ENCODE peak calls at places on chromosome 17, in nine cellular contexts. C is CD8-positive, alpha-beta T cell; D is type B pancreatic cell; M is mammary epithelial cell; R is endothelial cell; T is esophagus squamous epithelium; G is fibroblast of mammary gland; K is coronary artery; A is H1. S is an unnamed sample.

GRCh38 chr17:29617481-29618271 is 5.0 kb downstream of the CORO6 start:
- DNase-seq in C (peak), D (peak), M (peak), R (peak), T (no peak), G (peak), K (peak), A (no peak), S (no peak)

GRCh38 chr17:37327341-37328090 is 48.3 kb upstream of the C17orf78 start:
- DNase-seq in C (no peak), D (no peak), M (peak), R (no peak), T (no peak), G (peak), K (no peak), A (no peak), S (no peak)

GRCh38 chr17:76716834-76717205 is 6.1 kb upstream of the MXRA7 start:
- DNase-seq in C (no peak), D (no peak), M (peak), R (no peak), T (no peak), G (peak), K (no peak), A (no peak), S (no peak)

GRCh38 chr17:36673637-36674277 is 72.4 kb downstream of the MRM1 start:
- DNase-seq in C (no peak), D (no peak), M (no peak), R (no peak), T (no peak), G (no peak), K (no peak), A (no peak), S (no peak)

GRCh38 chr17:42518046-42518754 is 17.8 kb upstream of the NAGLU start:
- DNase-seq in C (no peak), D (no peak), M (peak), R (no peak), T (no peak), G (peak), K (peak), A (no peak), S (no peak)

GRCh38 chr17:73232587-73233373 is 28.9 kb downstream of the CPSF4L start:
- DNase-seq in C (peak), D (no peak), M (peak), R (peak), T (no peak), G (no peak), K (no peak), A (no peak), S (no peak)

GRCh38 chr17:32310927-32311568 is 30.9 kb downstream of the C17orf75 start:
- DNase-seq in C (no peak), D (no peak), M (no peak), R (no peak), T (no peak), G (peak), K (no peak), A (no peak), S (no peak)

GRCh38 chr17:47841488-47842308 is 625 bp upstream of the SCRN2 start:
- DNase-seq in C (no peak), D (no peak), M (no peak), R (no peak), T (no peak), G (no peak), K (no peak), A (no peak), S (no peak)

GRCh38 chr17:10297691-10298090 is 75.1 kb downstream of the MYH13 start:
- DNase-seq in C (no peak), D (no peak), M (no peak), R (no peak), T (no peak), G (no peak), K (no peak), A (no peak), S (peak)

GRCh38 chr17:55496094-55496881 is 15.0 kb downstream of the SMIM36 start:
- DNase-seq in C (no peak), D (no peak), M (peak), R (no peak), T (no peak), G (peak), K (no peak), A (no peak), S (no peak)

GRCh38 chr17:44598329-44598728 is 41.0 kb downstream of the FZD2 start:
- DNase-seq in C (no peak), D (no peak), M (no peak), R (no peak), T (no peak), G (no peak), K (no peak), A (no peak), S (no peak)

GRCh38 chr17:49696233-49696761 is 11.5 kb downstream of the SLC35B1 start:
- DNase-seq in C (peak), D (no peak), M (no peak), R (no peak), T (no peak), G (no peak), K (no peak), A (no peak), S (no peak)

GRCh38 chr17:64061157-64061898 is 40.9 kb upstream of the ICAM2 start:
- DNase-seq in C (no peak), D (no peak), M (peak), R (no peak), T (no peak), G (peak), K (no peak), A (no peak), S (no peak)

GRCh38 chr17:7992924-7993323 is 9.5 kb upstream of the GUCY2D start:
- DNase-seq in C (no peak), D (no peak), M (no peak), R (no peak), T (no peak), G (no peak), K (no peak), A (no peak), S (no peak)

GRCh38 chr17:42403150-42403549 is 14.9 kb upstream of the STAT3 start:
- DNase-seq in C (peak), D (no peak), M (no peak), R (no peak), T (no peak), G (no peak), K (no peak), A (no peak), S (no peak)

GRCh38 chr17:81329927-81330883 is 35.1 kb upstream of the SLC38A10 start:
- DNase-seq in C (no peak), D (no peak), M (no peak), R (no peak), T (no peak), G (no peak), K (no peak), A (no peak), S (no peak)

GRCh38 chr17:30363715-30364202 is 15.0 kb upstream of the CPD start:
- DNase-seq in C (peak), D (no peak), M (peak), R (no peak), T (no peak), G (peak), K (no peak), A (no peak), S (no peak)

GRCh38 chr17:14730821-14731220 is 429.9 kb downstream of the HS3ST3B1 start:
- DNase-seq in C (no peak), D (no peak), M (no peak), R (no peak), T (no peak), G (peak), K (no peak), A (no peak), S (no peak)

GRCh38 chr17:63621229-63621683 is 961 bp upstream of the MAP3K3 start:
- DNase-seq in C (no peak), D (no peak), M (no peak), R (no peak), T (no peak), G (no peak), K (no peak), A (no peak), S (no peak)

GRCh38 chr17:19273731-19274130 is 36.6 kb downstream of the EPN2 start:
- DNase-seq in C (no peak), D (no peak), M (no peak), R (no peak), T (no peak), G (no peak), K (no peak), A (no peak), S (no peak)

GRCh38 chr17:51152766-51153209 is 571 bp upstream of the NME1 start:
- DNase-seq in C (no peak), D (no peak), M (no peak), R (no peak), T (no peak), G (peak), K (no peak), A (no peak), S (no peak)

GRCh38 chr17:36148559-36149295 is 27.7 kb downstream of the TBC1D3B start:
- DNase-seq in C (peak), D (no peak), M (peak), R (peak), T (no peak), G (peak), K (no peak), A (peak), S (no peak)

GRCh38 chr17:20063665-20064648 is 54.8 kb downstream of the SPECC1 start:
- DNase-seq in C (no peak), D (no peak), M (peak), R (no peak), T (no peak), G (peak), K (peak), A (no peak), S (peak)

GRCh38 chr17:46977348-46977747 is 1.7 kb downstream of the RPRML start:
- DNase-seq in C (no peak), D (no peak), M (peak), R (peak), T (no peak), G (peak), K (no peak), A (peak), S (no peak)

GRCh38 chr17:41885733-41886132 is 20.5 kb upstream of the KLHL11 start:
- DNase-seq in C (no peak), D (no peak), M (no peak), R (no peak), T (no peak), G (no peak), K (no peak), A (no peak), S (no peak)

GRCh38 chr17:42142371-42142896 is 12.4 kb downstream of the RAB5C start:
- DNase-seq in C (no peak), D (no peak), M (no peak), R (no peak), T (no peak), G (peak), K (no peak), A (no peak), S (no peak)

GRCh38 chr17:73293031-73293430 is 18.8 kb downstream of the CDC42EP4 start:
- DNase-seq in C (no peak), D (no peak), M (no peak), R (no peak), T (no peak), G (no peak), K (no peak), A (no peak), S (no peak)

GRCh38 chr17:50268632-50269287 is 5.5 kb upstream of the TMEM92 start:
- DNase-seq in C (no peak), D (no peak), M (no peak), R (no peak), T (no peak), G (peak), K (peak), A (no peak), S (no peak)

GRCh38 chr17:43326490-43327275 is 72.1 kb upstream of the ARL4D start:
- DNase-seq in C (no peak), D (no peak), M (no peak), R (no peak), T (no peak), G (no peak), K (no peak), A (no peak), S (no peak)

GRCh38 chr17:72175787-72176515 is 55.1 kb downstream of the SOX9 start:
- DNase-seq in C (no peak), D (no peak), M (no peak), R (no peak), T (no peak), G (no peak), K (no peak), A (no peak), S (no peak)

GRCh38 chr17:71163121-71163812 is 957.6 kb upstream of the SOX9 start:
- DNase-seq in C (no peak), D (no peak), M (no peak), R (no peak), T (no peak), G (no peak), K (no peak), A (no peak), S (no peak)

GRCh38 chr17:69581061-69581955 is 166.8 kb downstream of the MAP2K6 start:
- DNase-seq in C (no peak), D (no peak), M (no peak), R (peak), T (no peak), G (no peak), K (no peak), A (no peak), S (no peak)

GRCh38 chr17:28372203-28372944 is 880 bp downstream of the SARM1 start:
- DNase-seq in C (no peak), D (no peak), M (no peak), R (no peak), T (no peak), G (peak), K (no peak), A (no peak), S (no peak)

GRCh38 chr17:68418876-68419275 is 38.4 kb downstream of the WIPI1 start:
- DNase-seq in C (no peak), D (no peak), M (no peak), R (no peak), T (no peak), G (no peak), K (no peak), A (no peak), S (no peak)

GRCh38 chr17:7354262-7354781 is 634 bp upstream of the TMEM95 start:
- DNase-seq in C (no peak), D (no peak), M (peak), R (no peak), T (no peak), G (peak), K (no peak), A (no peak), S (no peak)

GRCh38 chr17:74272731-74273201 is 1.3 kb upstream of the DNAI2 start:
- DNase-seq in C (no peak), D (no peak), M (no peak), R (no peak), T (no peak), G (peak), K (no peak), A (no peak), S (no peak)

GRCh38 chr17:41532947-41533570 is 5.0 kb upstream of the KRT19 start:
- DNase-seq in C (no peak), D (no peak), M (no peak), R (no peak), T (no peak), G (no peak), K (no peak), A (no peak), S (no peak)

GRCh38 chr17:47941998-47942490 is 673 bp downstream of the PNPO start:
- DNase-seq in C (no peak), D (no peak), M (no peak), R (no peak), T (no peak), G (no peak), K (no peak), A (no peak), S (no peak)

GRCh38 chr17:42984486-42984885 is 4.1 kb downstream of the RUNDC1 start:
- DNase-seq in C (no peak), D (no peak), M (no peak), R (no peak), T (no peak), G (no peak), K (no peak), A (no peak), S (no peak)

GRCh38 chr17:75615301-75615700 is 17.9 kb upstream of the SMIM5 start:
- DNase-seq in C (no peak), D (no peak), M (no peak), R (no peak), T (no peak), G (no peak), K (no peak), A (no peak), S (no peak)
- TF ChIP-seq CTCF in C (no peak), D (no peak), M (no peak), R (no peak), T (no peak), G (no peak), K (no peak), A (peak), S (no peak)

DNA sequence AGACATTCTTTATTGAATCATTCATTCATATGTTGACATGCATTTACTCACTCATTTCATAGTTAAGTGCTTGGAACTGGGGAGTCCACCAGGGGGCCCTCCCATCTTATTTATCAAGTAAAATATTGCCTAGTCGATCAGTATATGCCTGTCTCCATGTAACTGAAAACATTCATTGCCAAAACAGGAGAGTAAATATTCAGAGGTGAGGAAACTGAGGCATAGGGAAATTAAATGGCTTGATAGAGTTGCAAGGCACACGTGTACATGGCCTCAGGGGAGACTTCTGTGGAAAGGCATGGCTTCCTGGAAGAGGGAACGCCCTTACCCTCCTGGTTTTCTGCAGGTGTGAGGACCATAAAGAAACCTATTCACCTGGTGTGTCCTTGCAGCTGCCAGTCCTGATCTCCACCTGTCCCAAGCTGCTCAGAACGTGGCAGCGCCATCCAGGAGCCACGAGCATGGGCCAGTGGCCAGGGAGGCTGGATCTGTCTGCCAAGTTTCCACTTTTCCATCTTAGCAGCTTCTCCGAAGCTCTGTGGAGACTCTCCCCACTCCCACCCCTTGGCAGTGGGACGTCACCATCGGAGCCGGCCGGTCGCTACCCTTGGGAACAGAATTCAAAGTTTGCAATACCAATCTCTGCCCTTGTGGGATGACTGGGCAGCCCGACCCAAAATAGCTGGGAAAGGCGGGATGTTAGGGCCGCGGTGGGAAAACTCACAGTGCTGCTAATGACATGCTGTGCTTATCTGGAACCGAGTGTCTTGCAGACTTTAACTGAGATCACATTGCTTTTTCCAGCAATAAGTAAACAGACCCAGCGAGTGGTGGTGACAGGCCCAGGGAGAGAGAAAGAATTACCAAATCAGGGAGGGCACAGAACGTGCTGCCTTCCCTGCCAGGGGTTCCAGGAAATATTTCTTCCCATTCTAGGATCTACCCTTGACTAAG is 4.1 kb upstream of the C1QTNF1 start:
- DNase-seq in C (peak), D (no peak), M (peak), R (peak), T (no peak), G (peak), K (peak), A (no peak), S (no peak)
- TF ChIP-seq CTCF in C (peak), D (peak), M (peak), R (peak), T (peak), G (peak), K (peak), A (peak), S (peak)

DNA sequence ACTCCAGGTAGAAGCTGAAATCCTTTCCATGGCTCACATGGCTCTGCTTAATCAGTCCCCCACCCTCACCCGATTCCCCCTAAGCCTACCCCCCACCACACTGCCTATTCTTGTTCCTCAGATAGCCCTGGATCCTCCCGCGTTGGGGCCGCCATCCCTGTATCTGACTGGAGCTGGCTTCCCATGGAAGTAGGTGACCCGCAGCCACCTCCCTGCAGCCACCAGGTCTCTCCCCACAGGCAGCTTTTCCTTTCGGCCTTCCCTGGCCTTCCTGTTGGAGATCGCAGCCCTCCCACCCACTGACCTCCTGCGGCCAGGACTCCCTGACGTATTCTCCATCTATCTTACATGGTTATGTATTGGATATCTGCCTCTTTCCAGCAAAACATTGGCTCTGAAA is 82.3 kb upstream of the MED9 start:
- DNase-seq in C (no peak), D (no peak), M (no peak), R (no peak), T (no peak), G (no peak), K (no peak), A (no peak), S (no peak)
- TF ChIP-seq CTCF in C (no peak), D (no peak), M (no peak), R (no peak), T (no peak), G (no peak), K (no peak), A (no peak), S (no peak)

DNA sequence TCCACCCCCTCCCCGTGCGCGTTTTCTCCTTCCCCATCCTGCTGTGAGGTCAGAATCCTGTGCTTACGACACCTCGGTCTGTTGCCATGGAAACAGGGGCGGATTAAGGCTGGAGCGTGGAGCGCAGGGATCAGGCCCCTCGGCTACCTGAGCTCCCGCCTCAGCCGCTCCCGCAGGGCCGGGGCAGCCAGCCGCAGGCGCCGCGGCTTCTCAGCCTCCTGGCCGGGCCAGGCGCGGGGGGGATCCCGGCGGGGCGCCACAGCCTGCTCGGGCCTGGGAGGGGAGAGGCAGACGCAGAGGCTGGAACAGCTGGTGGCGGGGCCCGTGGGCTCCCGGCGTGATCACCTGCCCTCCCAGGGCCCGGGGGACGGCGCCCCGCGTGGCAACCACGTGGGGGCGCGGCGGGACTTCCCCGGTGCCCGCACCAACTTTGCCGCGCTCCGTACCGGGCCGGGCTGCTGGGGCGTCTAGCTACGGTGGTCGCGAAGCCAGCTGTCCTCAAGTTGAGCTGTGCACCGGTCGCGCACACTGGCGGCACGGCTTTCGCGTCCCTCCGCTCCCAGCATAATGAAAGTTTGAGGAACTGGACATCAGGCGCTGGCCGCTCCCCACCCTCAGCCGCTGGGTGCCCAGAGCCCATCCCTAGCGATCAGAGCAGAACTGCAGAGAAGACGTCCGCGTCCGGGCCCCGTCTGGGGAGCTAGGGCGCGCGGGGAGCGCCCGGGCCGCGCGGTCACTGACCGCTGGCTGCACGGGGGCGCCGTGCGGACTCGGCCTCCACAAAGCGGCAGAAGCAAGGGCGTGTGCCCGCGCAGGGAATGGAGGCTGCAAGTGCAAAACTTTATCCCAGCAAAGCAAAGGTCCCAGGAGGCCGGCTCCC is 1.2 kb downstream of the RTN4RL1 start:
- DNase-seq in C (no peak), D (no peak), M (peak), R (peak), T (no peak), G (peak), K (no peak), A (peak), S (no peak)
- TF ChIP-seq CTCF in C (no peak), D (no peak), M (no peak), R (no peak), T (no peak), G (no peak), K (no peak), A (no peak), S (no peak)

GRCh38 chr17:59347975-59348391 is 16.5 kb downstream of the YPEL2 start:
- DNase-seq in C (no peak), D (no peak), M (no peak), R (no peak), T (no peak), G (no peak), K (no peak), A (no peak), S (peak)
- TF ChIP-seq CTCF in C (no peak), D (no peak), M (no peak), R (no peak), T (no peak), G (no peak), K (no peak), A (no peak), S (no peak)